ENCODE peak calls at places on chromosomes 6 and 20, in five cellular contexts. B is CD8-positive, alpha-beta T cell; I is choroid plexus epithelial cell; F is A549; C is CD4-positive, alpha-beta memory T cell. H is an unnamed sample.

GRCh38 chr6:129191275-129191674 is 308.3 kb downstream of the LAMA2 start:
- DNase-seq in B (no peak), I (no peak), F (no peak), C (no peak), H (no peak)

GRCh38 chr6:1860756-1861369 is 251.1 kb downstream of the FOXC1 start:
- DNase-seq in B (no peak), I (no peak), F (no peak), C (no peak), H (no peak)

GRCh38 chr6:116847234-116847633 is 18.4 kb upstream of the GPRC6A start:
- DNase-seq in B (no peak), I (peak; percentile 76), F (peak; percentile 4), C (no peak), H (no peak)

GRCh38 chr20:64234291-64234791 is 21.2 kb upstream of the PCMTD2 start:
- DNase-seq in B (no peak), I (no peak), F (no peak), C (no peak), H (no peak)

GRCh38 chr6:143097224-143097795 is 36.6 kb downstream of the AIG1 start:
- DNase-seq in B (no peak), I (peak; percentile 43), F (no peak), C (peak; percentile 45), H (no peak)

GRCh38 chr6:35181313-35181932 is 32.3 kb upstream of the SCUBE3 start:
- DNase-seq in B (no peak), I (peak; percentile 66), F (no peak), C (no peak), H (no peak)

GRCh38 chr20:35311409-35311808 is 19.2 kb upstream of the FAM83C start:
- DNase-seq in B (no peak), I (no peak), F (no peak), C (no peak), H (peak; percentile 76)

GRCh38 chr6:43125119-43125518 is 46.0 kb upstream of the SRF start:
- DNase-seq in B (no peak), I (peak; percentile 86), F (no peak), C (no peak), H (no peak)

GRCh38 chr20:20594171-20594530 is 118.3 kb downstream of the RALGAPA2 start:
- DNase-seq in B (no peak), I (peak; percentile 67), F (peak; percentile 27), C (no peak), H (no peak)

H was measured in T-helper 1 cell.